ENCODE peak calls at places on chromosomes 6 and 20, in five cellular contexts. R is astrocyte, I is D721Med, U is AG04450, C is neural crest cell. Y is an unnamed sample.

GRCh38 chr6:142613981-142614380 is 312.2 kb downstream of the ADGRG6 start:
- DNase-seq in C (no peak), R (no peak), I (no peak), U (no peak), Y (no peak)

GRCh38 chr20:61531553-61532345 is 279.7 kb downstream of the CDH4 start:
- DNase-seq in C (no peak), I (no peak), R (peak), U (no peak), Y (no peak)

GRCh38 chr6:158849899-158850806 is 31.0 kb upstream of the EZR start:
- DNase-seq in R (peak), C (no peak), I (no peak), U (peak), Y (no peak)

GRCh38 chr6:111494951-111495350 is 11.9 kb upstream of the REV3L start:
- DNase-seq in C (no peak), U (no peak), R (no peak), I (no peak), Y (no peak)

GRCh38 chr20:42204261-42204660 is 586.1 kb upstream of the CHD6 start:
- DNase-seq in R (no peak), C (no peak), U (no peak), I (no peak), Y (no peak)

GRCh38 chr20:42100137-42100704 is 482.0 kb upstream of the CHD6 start:
- DNase-seq in C (no peak), I (no peak), U (no peak), R (no peak), Y (no peak)

GRCh38 chr20:32885952-32886351 is 27.2 kb downstream of the EFCAB8 start:
- DNase-seq in I (no peak), R (no peak), C (no peak), U (no peak), Y (no peak)

GRCh38 chr6:92752114-92752513 is 667.2 kb downstream of the EPHA7 start:
- DNase-seq in I (no peak), C (no peak), U (no peak), R (no peak), Y (no peak)

GRCh38 chr20:1934162-1934561 is 39.0 kb downstream of the SIRPA start:
- DNase-seq in R (peak), U (peak), I (no peak), C (no peak), Y (no peak)

GRCh38 chr6:121436172-121436965 is 923 bp downstream of the GJA1 start:
- DNase-seq in C (no peak), U (no peak), I (no peak), R (no peak), Y (no peak)

GRCh38 chr20:44644384-44645131 is 6.9 kb downstream of the ADA start:
- DNase-seq in C (no peak), I (no peak), R (no peak), U (no peak), Y (no peak)

GRCh38 chr20:25090492-25091429 is 8.8 kb upstream of the VSX1 start:
- DNase-seq in R (no peak), U (no peak), I (no peak), C (no peak), Y (no peak)

GRCh38 chr20:54633903-54634302 is 158.5 kb downstream of the DOK5 start:
- DNase-seq in C (no peak), I (no peak), U (no peak), R (no peak), Y (no peak)

GRCh38 chr20:59084041-59084841 is 41.7 kb upstream of the PRELID3B start:
- DNase-seq in U (no peak), C (no peak), R (no peak), I (no peak), Y (no peak)

GRCh38 chr20:61835301-61835700 is 230.4 kb downstream of the TAF4 start:
- DNase-seq in R (no peak), C (no peak), U (no peak), I (no peak), Y (no peak)

GRCh38 chr20:37393196-37393862 is 47.4 kb downstream of the SRC start:
- DNase-seq in I (no peak), R (no peak), C (no peak), U (no peak), Y (no peak)

GRCh38 chr20:57662028-57662312 is 41.7 kb upstream of the ZBP1 start:
- DNase-seq in R (no peak), C (no peak), U (no peak), I (no peak), Y (no peak)

GRCh38 chr6:80197474-80197873 is 91.0 kb downstream of the BCKDHB start:
- DNase-seq in R (peak), C (no peak), I (no peak), U (no peak), Y (no peak)

GRCh38 chr6:44007818-44008660 is 119.2 kb downstream of the MRPL14 start:
- DNase-seq in R (no peak), C (no peak), U (no peak), I (no peak), Y (no peak)

GRCh38 chr6:54850061-54850460 is 3.5 kb downstream of the FAM83B start:
- DNase-seq in I (no peak), R (no peak), C (no peak), U (no peak), Y (no peak)

GRCh38 chr6:119308048-119308570 is 41.5 kb downstream of the MAN1A1 start:
- DNase-seq in C (no peak), U (no peak), R (peak), I (no peak), Y (no peak)

GRCh38 chr20:60883517-60883916 is 368.5 kb upstream of the CDH4 start:
- DNase-seq in U (no peak), I (no peak), C (no peak), R (no peak), Y (no peak)

GRCh38 chr6:109978174-109979032 is at the start of gene GPR6:
- DNase-seq in C (peak), I (no peak), R (peak), U (no peak), Y (peak)

GRCh38 chr6:45555981-45556771 is 178.4 kb upstream of the SUPT3H start:
- DNase-seq in R (peak), C (no peak), I (no peak), U (peak), Y (no peak)

GRCh38 chr20:35135867-35136586 is 11.1 kb downstream of the EDEM2 start:
- DNase-seq in U (no peak), I (no peak), R (peak), C (no peak), Y (no peak)

GRCh38 chr6:137323860-137324259 is 104.7 kb upstream of the IFNGR1 start:
- DNase-seq in C (no peak), R (no peak), I (no peak), U (no peak), Y (no peak)

GRCh38 chr20:32534661-32535240 is 50.4 kb downstream of the NOL4L start:
- DNase-seq in C (no peak), U (no peak), R (no peak), I (no peak), Y (no peak)

GRCh38 chr20:25049261-25050060 is 8.5 kb downstream of the ACSS1 start:
- DNase-seq in R (no peak), C (no peak), I (no peak), U (no peak), Y (no peak)

GRCh38 chr6:130513770-130514169 is 148.0 kb downstream of the TMEM200A start:
- DNase-seq in R (peak), C (no peak), U (no peak), I (no peak), Y (no peak)

GRCh38 chr20:4304601-4305000 is 289.2 kb upstream of the RNF24 start:
- DNase-seq in U (no peak), I (no peak), C (no peak), R (no peak), Y (no peak)

GRCh38 chr6:87922191-87922946 is 125.3 kb upstream of the SPACA1 start:
- DNase-seq in R (no peak), U (no peak), C (no peak), I (no peak), Y (no peak)

GRCh38 chr6:101397199-101397598 is 3.7 kb downstream of the GRIK2 start:
- DNase-seq in R (peak), I (peak), U (no peak), C (no peak), Y (no peak)

DNA sequence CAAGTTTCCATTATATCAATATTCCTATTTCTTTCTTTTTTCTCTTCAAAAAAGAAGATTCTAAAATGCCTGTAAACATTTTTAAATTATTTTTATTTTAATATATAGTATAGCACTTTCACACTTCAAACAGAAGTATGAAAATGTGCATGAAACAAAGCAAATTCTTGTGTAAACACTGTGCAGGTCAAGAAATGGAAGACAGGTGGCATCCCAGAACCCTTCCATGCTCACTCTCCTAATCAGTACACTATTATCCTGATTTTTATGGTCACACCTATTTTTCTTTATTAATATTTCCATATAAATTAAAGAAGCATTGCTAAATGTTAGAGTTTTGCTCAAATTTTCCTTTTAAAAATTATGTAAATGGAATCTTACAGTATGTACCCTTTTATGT is 561.6 kb upstream of the RNF217 start:
- DNase-seq in R (no peak), I (no peak), C (no peak), U (no peak), Y (no peak)
- TF ChIP-seq CTCF in R (no peak), I (peak), C (peak), U (no peak), Y (no peak)

DNA sequence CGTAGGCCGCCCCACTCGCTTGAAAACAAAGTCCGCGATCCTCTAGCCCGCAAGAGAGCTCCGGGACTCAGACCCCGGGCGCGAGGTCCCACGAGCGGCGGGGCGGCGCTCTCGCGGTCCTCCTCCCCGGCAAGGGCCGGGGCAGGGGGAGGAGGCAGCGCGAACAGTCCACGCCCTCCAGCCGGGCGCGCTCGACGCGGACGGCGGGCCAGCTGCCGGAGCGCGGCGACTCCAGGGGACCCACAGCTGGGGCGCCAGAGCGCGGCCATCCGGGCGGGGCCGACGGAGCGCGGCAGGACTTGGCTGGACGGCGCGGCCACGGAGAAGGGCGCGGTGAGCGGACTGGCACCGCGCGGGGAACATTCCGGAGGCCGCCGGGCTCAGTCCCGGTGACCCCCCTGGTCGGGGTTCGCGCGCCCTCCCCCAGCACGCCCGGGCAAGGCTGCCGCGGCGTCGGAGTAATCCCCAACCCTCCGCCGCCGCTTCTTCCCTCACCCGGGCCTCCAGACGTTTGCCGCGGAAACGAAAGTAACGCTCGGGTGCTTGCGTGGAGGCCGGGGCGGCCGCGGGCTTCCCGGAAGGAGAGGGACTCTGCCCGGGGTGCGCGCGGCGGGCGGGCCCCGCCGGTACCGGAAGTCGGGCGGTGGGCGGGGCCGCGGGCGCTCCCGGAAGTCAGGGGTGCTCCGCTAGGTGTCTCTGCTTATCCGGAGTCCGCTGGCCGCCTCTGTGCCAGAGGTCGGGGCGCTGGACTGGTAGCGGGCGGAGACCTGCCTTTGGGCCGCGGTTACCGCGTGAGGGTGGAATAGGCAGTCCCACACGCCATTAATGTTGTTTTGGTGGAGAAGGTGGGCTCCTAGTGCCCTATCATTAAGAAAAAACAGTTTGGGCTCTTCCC is at the start of gene RIPK1:
- DNase-seq in U (peak), R (peak), I (peak), C (peak), Y (peak)
- TF ChIP-seq CTCF in U (peak), R (no peak), I (peak), C (peak), Y (no peak)

DNA sequence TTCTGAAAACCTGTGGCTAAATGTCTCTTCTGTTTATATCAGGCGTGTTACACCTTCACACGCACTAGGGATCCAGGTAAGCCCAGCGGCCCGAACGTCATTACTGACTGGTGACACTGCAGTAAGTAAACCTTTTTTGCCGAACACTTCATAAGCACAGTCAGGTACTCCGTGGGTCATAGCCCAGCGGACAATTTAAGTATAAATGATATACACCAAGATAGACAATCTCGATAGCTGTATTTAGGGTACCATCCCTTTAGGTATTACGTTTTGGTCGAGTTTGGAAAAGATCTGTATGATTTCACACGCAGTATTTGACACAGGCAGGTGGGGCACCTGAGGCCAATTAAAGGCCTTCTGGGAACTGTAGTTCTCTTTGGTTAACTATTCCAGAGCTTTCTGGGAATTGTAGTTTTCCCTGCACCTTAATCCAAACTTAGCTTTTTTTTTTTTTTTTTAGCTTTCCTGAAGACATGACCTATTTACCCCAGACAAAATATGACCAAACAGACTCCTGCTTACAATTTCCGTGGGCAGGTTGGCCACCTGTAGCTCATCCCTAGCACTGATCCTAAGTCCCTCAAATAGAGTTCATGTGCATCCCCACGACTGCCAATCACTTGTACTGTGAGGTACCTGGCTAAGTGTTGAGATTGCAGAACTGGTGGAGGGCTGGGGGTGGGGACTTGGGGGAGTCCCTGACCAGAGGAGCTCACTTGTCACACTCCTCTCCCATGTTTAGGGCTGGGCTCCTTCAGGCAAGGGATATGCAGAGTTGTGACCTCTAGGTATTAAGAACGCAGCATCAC is 908 bp upstream of the EHMT2 start:
- DNase-seq in C (no peak), I (no peak), R (peak), U (no peak), Y (no peak)
- TF ChIP-seq CTCF in C (no peak), I (no peak), R (no peak), U (no peak), Y (no peak)

GRCh38 chr20:51064160-51064559 is 41.3 kb upstream of the KCNG1 start:
- DNase-seq in U (no peak), R (no peak), C (no peak), I (no peak), Y (no peak)

GRCh38 chr20:51061646-51062045 is 38.7 kb upstream of the KCNG1 start:
- DNase-seq in U (no peak), C (no peak), I (no peak), R (no peak), Y (no peak)

GRCh38 chr20:51062065-51062464 is 39.2 kb upstream of the KCNG1 start:
- DNase-seq in U (no peak), C (no peak), I (no peak), R (no peak), Y (no peak)

GRCh38 chr20:51059862-51060261 is 37.0 kb upstream of the KCNG1 start:
- DNase-seq in R (peak), U (no peak), I (no peak), C (no peak), Y (no peak)

DNA sequence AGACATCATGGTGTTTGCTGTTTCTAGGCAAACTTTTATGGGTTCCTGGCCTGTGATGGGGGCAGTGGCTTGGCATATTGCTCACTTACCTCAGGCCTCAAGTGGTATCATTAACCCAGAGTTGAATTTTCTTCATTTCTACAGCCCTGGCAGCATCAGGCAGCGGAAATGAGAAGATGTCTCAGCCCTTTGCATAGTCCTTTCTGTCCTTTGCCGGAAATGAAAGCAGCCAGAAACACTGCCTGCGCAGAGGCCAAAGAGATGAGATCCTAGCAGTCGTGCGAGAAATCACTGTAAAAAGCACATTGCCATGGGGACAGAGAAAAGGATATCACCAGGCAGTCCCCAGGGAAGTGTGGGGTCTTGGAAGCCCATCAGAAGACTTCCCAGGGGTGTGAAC is 37.4 kb upstream of the KCNG1 start:
- DNase-seq in U (no peak), I (no peak), C (no peak), R (no peak), Y (no peak)
- TF ChIP-seq CTCF in U (no peak), I (no peak), C (no peak), R (no peak), Y (no peak)

Y was measured in activated B cell treated with CpG ODN at 0.5 μM for 24 hours.